ENCODE peak calls at places on chromosome 10, in eight cellular contexts. D is skeletal muscle cell, J is MM.1S, R is body of pancreas, S is SK-N-SH, F is NB4, L is fibroblast of lung, Z is GM23338. B is an unnamed sample.

GRCh38 chr10:93319855-93320254 is 162.3 kb downstream of the MYOF start:
- DNase-seq in J (no peak), D (no peak), R (no peak), S (peak; percentile 45), F (no peak), Z (no peak), L (no peak), B (no peak)

GRCh38 chr10:71493741-71494140 is 97.0 kb downstream of the CDH23 start:
- DNase-seq in L (no peak), J (no peak), R (no peak), D (no peak), S (no peak), Z (no peak), F (no peak), B (no peak)

GRCh38 chr10:89540550-89540949 is 5.2 kb upstream of the SLC16A12 start:
- DNase-seq in D (no peak), F (no peak), S (no peak), Z (no peak), R (no peak), L (peak; percentile 74), J (no peak), B (no peak)

GRCh38 chr10:85679061-85679460 is 687.5 kb downstream of the GRID1 start:
- DNase-seq in F (no peak), D (no peak), L (no peak), S (no peak), Z (no peak), R (no peak), J (no peak), B (no peak)

GRCh38 chr10:130741901-130742625 is 569.5 kb downstream of the TCERG1L start:
- DNase-seq in F (no peak), Z (no peak), L (no peak), R (no peak), S (no peak), D (no peak), J (no peak), B (no peak)

GRCh38 chr10:43939939-43940810 is 291.5 kb upstream of the ZNF32 start:
- DNase-seq in S (peak; percentile 68), Z (no peak), R (no peak), F (no peak), D (peak; percentile 26), L (peak; percentile 36), J (no peak), B (peak; percentile 15)

GRCh38 chr10:3398825-3399646 is 226.5 kb upstream of the PITRM1 start:
- DNase-seq in D (no peak), F (no peak), Z (no peak), L (no peak), S (peak; percentile 93), J (no peak), R (no peak), B (peak; percentile 8)

GRCh38 chr10:128305601-128306345 is 179.6 kb upstream of the MKI67 start:
- DNase-seq in F (no peak), Z (no peak), D (no peak), J (no peak), R (no peak), S (no peak), L (no peak), B (no peak)

GRCh38 chr10:47294501-47294900 is 5.5 kb upstream of the GDF10 start:
- DNase-seq in Z (no peak), S (no peak), R (no peak), J (no peak), L (no peak), D (no peak), F (no peak), B (no peak)

GRCh38 chr10:113068178-113068890 is 118.3 kb downstream of the TCF7L2 start:
- DNase-seq in S (no peak), Z (no peak), L (no peak), F (no peak), R (no peak), D (no peak), J (no peak), B (no peak)

GRCh38 chr10:80596391-80597257 is 58.9 kb downstream of the SH2D4B start:
- DNase-seq in Z (peak; percentile 85), L (peak; percentile 37), F (peak; percentile 70), D (no peak), R (peak; percentile 48), J (peak; percentile 39), S (peak; percentile 58), B (peak; percentile 26)

GRCh38 chr10:44476421-44476820 is 91.5 kb upstream of the CXCL12 start:
- DNase-seq in S (no peak), R (no peak), D (no peak), F (no peak), Z (no peak), L (no peak), J (no peak), B (no peak)

GRCh38 chr10:45375716-45376231 is 1.8 kb downstream of the ALOX5 start:
- DNase-seq in S (no peak), R (no peak), Z (no peak), J (no peak), D (no peak), L (no peak), F (peak; percentile 76), B (no peak)

GRCh38 chr10:9636206-9636605 is 1381.5 kb upstream of the CELF2 start:
- DNase-seq in Z (no peak), F (no peak), L (no peak), R (no peak), J (no peak), D (no peak), S (no peak), B (no peak)

GRCh38 chr10:15789793-15790525 is 70.2 kb upstream of the ITGA8 start:
- DNase-seq in Z (no peak), L (peak; percentile 96), D (peak; percentile 82), J (no peak), R (no peak), S (no peak), F (no peak), B (no peak)

GRCh38 chr10:28681345-28681763 is 4.0 kb downstream of the BAMBI start:
- DNase-seq in J (no peak), F (no peak), D (no peak), S (peak; percentile 63), Z (no peak), R (no peak), L (no peak), B (no peak)

GRCh38 chr10:24762161-24762924 is 38.7 kb upstream of the ARHGAP21 start:
- DNase-seq in J (no peak), R (no peak), S (no peak), D (peak; percentile 3), Z (peak; percentile 10), L (peak; percentile 6), F (no peak), B (no peak)

GRCh38 chr10:26807532-26807931 is 53.2 kb downstream of the ABI1 start:
- DNase-seq in R (no peak), Z (no peak), S (no peak), L (no peak), F (no peak), J (no peak), D (no peak), B (no peak)

GRCh38 chr10:123567984-123568745 is 98.0 kb upstream of the GPR26 start:
- DNase-seq in R (no peak), D (no peak), J (no peak), S (no peak), L (no peak), F (no peak), Z (no peak), B (no peak)

GRCh38 chr10:130250127-130250526 is 113.9 kb downstream of the GLRX3 start:
- DNase-seq in J (no peak), D (no peak), L (no peak), F (no peak), R (no peak), Z (no peak), S (no peak), B (no peak)

GRCh38 chr10:103585011-103585405 is 91.5 kb downstream of the NEURL1 start:
- DNase-seq in J (no peak), F (no peak), D (no peak), S (no peak), R (no peak), L (no peak), Z (peak; percentile 21), B (no peak)

GRCh38 chr10:88858493-88858892 is 6.8 kb upstream of the ANKRD22 start:
- DNase-seq in D (no peak), R (no peak), F (no peak), S (no peak), J (no peak), L (no peak), Z (no peak), B (no peak)

GRCh38 chr10:84257343-84258020 is 12.6 kb downstream of the RGR start:
- DNase-seq in D (no peak), F (no peak), S (no peak), Z (no peak), J (no peak), R (no peak), L (no peak), B (no peak)

GRCh38 chr10:3757638-3758490 is 27.1 kb downstream of the KLF6 start:
- DNase-seq in S (peak; percentile 82), R (no peak), D (no peak), Z (no peak), L (no peak), F (no peak), J (peak; percentile 88), B (no peak)

GRCh38 chr10:9311702-9312499 is 1257.4 kb downstream of the GATA3 start:
- DNase-seq in F (no peak), J (no peak), Z (peak; percentile 17), D (no peak), L (no peak), S (no peak), R (no peak), B (no peak)

GRCh38 chr10:24914148-24914547 is 38.3 kb downstream of the PRTFDC1 start:
- DNase-seq in F (no peak), D (no peak), L (no peak), S (no peak), J (no peak), Z (no peak), R (no peak), B (no peak)

GRCh38 chr10:72320676-72321247 is 34.0 kb downstream of the DNAJB12 start:
- DNase-seq in D (peak; percentile 99), J (peak; percentile 80), S (peak; percentile 86), Z (peak; percentile 90), L (peak; percentile 99), R (peak; percentile 77), F (peak; percentile 100), B (peak; percentile 95)

GRCh38 chr10:124744688-124745055 is 494 bp upstream of the FAM53B start:
- DNase-seq in L (peak; percentile 69), R (no peak), J (no peak), Z (peak; percentile 59), F (no peak), S (no peak), D (no peak), B (no peak)
- H3K4me3 ChIP-seq in L (peak overlapping the region; percentile 44), R (peak overlapping the region; percentile 7), J (peak overlapping the region; percentile 46), Z (peak overlapping the region; percentile 52), F (peak overlapping the region; percentile 62), S (peak overlapping the region; percentile 80), D (peak overlapping the region; percentile 45), B (peak overlapping the region; percentile 62)

GRCh38 chr10:116664631-116665030 is 43.9 kb downstream of the PNLIPRP2 start:
- DNase-seq in R (peak; percentile 44), L (no peak), D (no peak), F (no peak), S (no peak), Z (no peak), J (no peak), B (no peak)
- H3K4me3 ChIP-seq in R (no peak overlapping the region), L (no peak overlapping the region), D (no peak overlapping the region), F (no peak overlapping the region), S (no peak overlapping the region), Z (no peak overlapping the region), J (no peak overlapping the region), B (no peak overlapping the region)

GRCh38 chr10:69089638-69090599 is 2.0 kb downstream of the SRGN start:
- DNase-seq in J (peak; percentile 82), S (no peak), F (peak; percentile 83), R (peak; percentile 17), D (no peak), L (peak; percentile 62), Z (no peak), B (no peak)
- H3K4me3 ChIP-seq in J (peak overlapping the region; percentile 77), S (no peak overlapping the region), F (peak overlapping the region; percentile 93), R (no peak overlapping the region), D (no peak overlapping the region), L (no peak overlapping the region), Z (no peak overlapping the region), B (no peak overlapping the region)

GRCh38 chr10:102423372-102423968 is 2.8 kb downstream of the FBXL15 start:
- DNase-seq in J (no peak), Z (no peak), S (no peak), L (no peak), F (no peak), D (no peak), R (no peak), B (no peak)
- H3K4me3 ChIP-seq in J (no peak overlapping the region), Z (no peak overlapping the region), S (no peak overlapping the region), L (no peak overlapping the region), F (peak overlapping the region; percentile 88), D (no peak overlapping the region), R (no peak overlapping the region), B (no peak overlapping the region)